ENCODE peak calls at places on chromosomes 1 and 21, in six cellular contexts. X, S, N, J, U and H are unnamed samples.

GRCh38 chr1:54273092-54273836 is 73.3 kb downstream of the MRPL37 start:
- DNase-seq in U (peak; percentile 56), N (peak; percentile 51), J (no peak), X (peak; percentile 43), S (peak; percentile 91), H (no peak)

GRCh38 chr1:236083650-236084385 is 18.9 kb upstream of the NID1 start:
- DNase-seq in J (peak; percentile 83), X (no peak), U (no peak), S (no peak), N (no peak), H (no peak)

GRCh38 chr1:27071049-27071416 is 58.4 kb upstream of the TENT5B start:
- DNase-seq in U (peak; percentile 36), X (no peak), J (peak; percentile 76), S (no peak), N (peak; percentile 40), H (no peak)

GRCh38 chr21:37886726-37887309 is 29.4 kb downstream of the KCNJ6 start:
- DNase-seq in X (no peak), N (no peak), S (no peak), U (no peak), J (no peak), H (no peak)

GRCh38 chr1:163202833-163203451 is at the start of gene RGS5:
- DNase-seq in N (no peak), S (no peak), J (no peak), U (peak; percentile 65), X (peak; percentile 18), H (no peak)

GRCh38 chr1:108533351-108534083 is 26.4 kb upstream of the EEIG2 start:
- DNase-seq in N (no peak), J (peak; percentile 5), U (no peak), X (no peak), S (no peak), H (no peak)

GRCh38 chr1:184843732-184844495 is 89.3 kb upstream of the EDEM3 start:
- DNase-seq in J (no peak), S (no peak), X (no peak), N (peak; percentile 52), U (no peak), H (peak; percentile 55)

GRCh38 chr1:206946261-206946660 is at the start of gene PIGR:
- DNase-seq in U (no peak), S (no peak), J (no peak), X (no peak), N (peak; percentile 93), H (no peak)

GRCh38 chr1:57546931-57547330 is 123.1 kb upstream of the DAB1 start:
- DNase-seq in S (no peak), U (no peak), J (no peak), X (no peak), N (no peak), H (no peak)

GRCh38 chr1:54012862-54013261 is 5.1 kb downstream of the LDLRAD1 start:
- DNase-seq in N (no peak), J (no peak), S (peak; percentile 47), X (no peak), U (no peak), H (no peak)

GRCh38 chr1:107272321-107272720 is 131.5 kb downstream of the NTNG1 start:
- DNase-seq in U (no peak), N (no peak), X (no peak), J (peak; percentile 23), S (no peak), H (no peak)

GRCh38 chr1:20511518-20512428 is 3.8 kb upstream of the MUL1 start:
- DNase-seq in X (no peak), N (no peak), S (peak; percentile 11), J (peak; percentile 39), U (no peak), H (no peak)

GRCh38 chr1:9442266-9442846 is 96.9 kb upstream of the SLC25A33 start:
- DNase-seq in N (peak; percentile 92), X (no peak), J (peak; percentile 27), S (no peak), U (no peak), H (no peak)

GRCh38 chr21:33059319-33059894 is 10.5 kb upstream of the OLIG1 start:
- DNase-seq in N (no peak), U (no peak), X (no peak), S (no peak), J (no peak), H (no peak)

GRCh38 chr1:109624215-109625010 is 4.8 kb downstream of the AMPD2 start:
- DNase-seq in X (no peak), S (no peak), N (no peak), U (no peak), J (no peak), H (no peak)

GRCh38 chr1:204733289-204733688 is 47.8 kb upstream of the LRRN2 start:
- DNase-seq in U (no peak), N (no peak), S (no peak), X (no peak), J (no peak), H (no peak)

GRCh38 chr1:182056596-182057366 is 4.7 kb downstream of the ZNF648 start:
- DNase-seq in J (no peak), S (no peak), X (no peak), U (no peak), N (no peak), H (no peak)

GRCh38 chr1:13541435-13542215 is 27.8 kb upstream of the LRRC38 start:
- DNase-seq in S (peak; percentile 48), N (no peak), X (no peak), U (no peak), J (no peak), H (no peak)

GRCh38 chr1:183996396-183996795 is 41.1 kb downstream of the COLGALT2 start:
- DNase-seq in S (no peak), N (no peak), X (no peak), U (no peak), J (no peak), H (no peak)

GRCh38 chr1:168312718-168313604 is 32.3 kb downstream of the TBX19 start:
- DNase-seq in N (no peak), J (peak; percentile 62), U (no peak), X (no peak), S (no peak), H (no peak)

GRCh38 chr1:208607616-208608015 is 363.4 kb upstream of the PLXNA2 start:
- DNase-seq in S (no peak), X (no peak), J (no peak), N (no peak), U (no peak), H (no peak)

GRCh38 chr1:104235141-104235540 is 485.4 kb downstream of the AMY1C start:
- DNase-seq in U (no peak), J (no peak), N (no peak), X (no peak), S (no peak), H (no peak)

GRCh38 chr1:55059302-55060132 is 20.2 kb downstream of the PCSK9 start:
- DNase-seq in J (no peak), X (no peak), U (no peak), S (peak; percentile 59), N (no peak), H (no peak)

GRCh38 chr1:54332781-54333585 is 73.2 kb downstream of the SSBP3 start:
- DNase-seq in J (no peak), S (no peak), U (no peak), X (peak; percentile 66), N (no peak), H (no peak)

GRCh38 chr1:18751425-18751824 is 108.0 kb downstream of the TAS1R2 start:
- DNase-seq in U (no peak), S (peak; percentile 46), J (no peak), X (no peak), N (no peak), H (no peak)

GRCh38 chr1:116878804-116879477 is 30.8 kb upstream of the PTGFRN start:
- DNase-seq in N (peak; percentile 14), J (peak; percentile 92), S (no peak), X (peak; percentile 41), U (peak; percentile 47), H (no peak)

GRCh38 chr21:46054447-46054846 is 43.5 kb upstream of the COL6A2 start:
- DNase-seq in X (no peak), N (no peak), J (no peak), U (no peak), S (no peak), H (no peak)

GRCh38 chr1:21283524-21283923 is 6.7 kb downstream of the ECE1 start:
- DNase-seq in X (no peak), N (no peak), S (no peak), U (no peak), J (no peak), H (no peak)

GRCh38 chr1:44842763-44843655 is at the start of gene PTCH2:
- DNase-seq in U (peak; percentile 90), X (peak; percentile 71), S (peak; percentile 93), J (peak; percentile 16), N (no peak), H (peak; percentile 54)

DNA sequence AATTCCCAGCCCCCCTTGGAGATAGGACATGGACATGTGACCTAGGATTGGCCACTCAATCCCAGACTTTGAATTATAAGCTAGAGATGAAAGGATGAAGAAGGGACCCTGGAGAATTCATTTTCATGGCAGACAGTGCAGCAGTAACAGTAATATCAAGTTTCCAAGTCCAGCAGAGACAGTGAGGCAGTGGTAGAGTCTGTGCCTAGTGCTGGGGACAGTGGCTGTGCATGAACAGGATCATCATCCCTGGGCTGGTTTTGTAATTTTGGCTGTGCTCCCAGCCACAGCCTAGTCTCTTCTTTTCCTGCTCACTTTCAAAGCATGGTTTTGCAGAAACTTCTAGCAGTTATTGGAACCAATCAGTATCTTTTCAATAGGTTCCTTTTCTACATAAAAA is 29.6 kb upstream of the CD84 start:
- DNase-seq in J (no peak), N (no peak), X (no peak), U (no peak), S (no peak), H (no peak)
- H3K4me1 ChIP-seq in J (no peaks in the 10 kb centered on the region), N (no peaks in the 10 kb centered on the region), X (no peaks in the 10 kb centered on the region), U (no peaks in the 10 kb centered on the region), S (no peaks in the 10 kb centered on the region), H (peaks cover 14% of the 10 kb centered on the region)

DNA sequence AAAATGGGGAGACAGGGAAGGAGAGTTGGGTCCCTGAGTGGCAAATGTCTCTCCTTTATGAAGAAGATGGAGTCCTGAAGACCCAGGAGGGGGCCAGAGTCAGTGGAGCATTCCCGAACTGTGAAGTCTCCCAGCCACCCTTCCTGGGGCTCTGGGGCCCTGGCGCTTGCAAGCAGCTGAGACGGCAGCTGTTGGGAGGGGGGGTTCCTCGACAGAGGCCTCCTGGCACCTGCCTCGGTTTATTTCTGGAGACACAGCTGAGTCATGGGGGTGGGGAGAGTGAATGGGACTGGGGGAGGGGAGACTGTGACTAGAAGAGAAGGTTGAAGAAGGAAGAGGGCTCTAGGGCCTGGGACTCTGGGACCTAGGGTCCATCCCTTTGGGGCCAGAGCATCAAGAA is 14.0 kb downstream of the NES start:
- DNase-seq in U (no peak), N (no peak), S (peak; percentile 88), X (peak; percentile 86), J (no peak), H (no peak)
- H3K4me1 ChIP-seq in U (peaks cover 73% of the 10 kb centered on the region), N (peaks cover 27% of the 10 kb centered on the region), S (peaks cover 2% of the 10 kb centered on the region), X (peaks cover 93% of the 10 kb centered on the region), J (peaks cover 35% of the 10 kb centered on the region), H (peaks cover 26% of the 10 kb centered on the region)

DNA sequence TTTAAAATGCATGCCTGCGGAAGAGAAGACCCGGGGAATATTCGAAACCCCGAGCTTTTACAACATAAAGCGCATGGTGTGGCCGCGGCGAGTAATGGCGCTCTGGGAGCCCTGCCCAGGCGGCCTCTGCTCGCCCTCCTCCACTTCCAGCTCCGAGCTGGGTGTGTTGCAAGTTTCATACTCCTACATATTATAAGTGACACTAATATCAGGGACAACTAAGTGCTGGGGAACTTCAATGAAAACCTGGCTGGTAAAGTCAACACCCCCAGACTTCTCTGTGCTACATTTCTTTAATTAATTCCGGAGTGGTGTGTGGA is 11.8 kb downstream of the SIM2 start:
- DNase-seq in U (peak; percentile 48), J (no peak), S (peak; percentile 37), X (no peak), N (peak; percentile 48), H (no peak)
- H3K4me1 ChIP-seq in U (peaks cover 12% of the 10 kb centered on the region), J (peaks cover 17% of the 10 kb centered on the region), S (no peaks in the 10 kb centered on the region), X (peaks cover 32% of the 10 kb centered on the region), N (no peaks in the 10 kb centered on the region), H (peaks cover 39% of the 10 kb centered on the region)

GRCh38 chr1:58812468-58812867 is 28.6 kb upstream of the JUN start:
- DNase-seq in X (no peak), S (no peak), J (no peak), U (no peak), N (no peak), H (no peak)
- H3K4me1 ChIP-seq in X (peaks cover 37% of the 10 kb centered on the region), S (no peaks in the 10 kb centered on the region), J (peaks cover 76% of the 10 kb centered on the region), U (no peaks in the 10 kb centered on the region), N (peaks cover 13% of the 10 kb centered on the region), H (peaks cover 36% of the 10 kb centered on the region)